ENCODE peak calls at places on chromosomes 6 and 20, in six cellular contexts. M, S, E, T, Z and R are unnamed samples.

GRCh38 chr20:57330998-57331397 is 1.4 kb downstream of the SPO11 start:
- DNase-seq in S (no peak), T (no peak), Z (no peak), E (no peak), M (no peak), R (no peak)

GRCh38 chr20:49786671-49787370 is 25.8 kb upstream of the SLC9A8 start:
- DNase-seq in M (no peak), S (no peak), Z (no peak), T (no peak), E (no peak), R (no peak)

GRCh38 chr20:36861875-36862801 is 13.8 kb upstream of the TLDC2 start:
- DNase-seq in Z (peak; percentile 40), E (no peak), S (peak; percentile 35), M (no peak), T (no peak), R (no peak)

GRCh38 chr20:39800548-39800947 is 838.4 kb downstream of the DHX35 start:
- DNase-seq in M (no peak), S (no peak), Z (no peak), E (no peak), T (no peak), R (no peak)

GRCh38 chr6:39327516-39327915 is 5.0 kb upstream of the KCNK16 start:
- DNase-seq in E (no peak), M (no peak), S (no peak), T (no peak), Z (no peak), R (no peak)

GRCh38 chr20:50277064-50277415 is 86.4 kb downstream of the CEBPB start:
- DNase-seq in M (no peak), S (no peak), T (no peak), E (no peak), Z (no peak), R (no peak)

GRCh38 chr20:1227121-1227582 is 1.3 kb downstream of the RAD21L1 start:
- DNase-seq in E (no peak), M (no peak), T (no peak), Z (no peak), S (no peak), R (no peak)

GRCh38 chr6:133040025-133040838 is 200.9 kb upstream of the EYA4 start:
- DNase-seq in E (no peak), S (peak; percentile 12), Z (no peak), T (no peak), M (no peak), R (no peak)

GRCh38 chr6:86937219-86938079 is at the start of gene HTR1E:
- DNase-seq in Z (peak; percentile 76), S (peak; percentile 81), T (no peak), M (no peak), E (no peak), R (no peak)

GRCh38 chr20:44576297-44576696 is 6.1 kb upstream of the PKIG start:
- DNase-seq in S (no peak), Z (no peak), T (no peak), E (no peak), M (no peak), R (no peak)

GRCh38 chr6:107676002-107676401 is 148.1 kb downstream of the SCML4 start:
- DNase-seq in Z (no peak), M (no peak), T (no peak), E (no peak), S (no peak), R (no peak)

GRCh38 chr6:42963855-42964605 is 3.5 kb downstream of the GNMT start:
- DNase-seq in M (no peak), E (no peak), Z (peak; percentile 43), T (no peak), S (peak; percentile 68), R (no peak)

GRCh38 chr20:4956200-4956810 is 45.0 kb downstream of the SLC23A2 start:
- DNase-seq in M (no peak), S (peak; percentile 66), T (no peak), Z (no peak), E (no peak), R (no peak)

GRCh38 chr6:136510299-136510698 is 39.9 kb downstream of the MAP7 start:
- DNase-seq in M (no peak), Z (no peak), T (no peak), S (no peak), E (no peak), R (no peak)

GRCh38 chr6:156309017-156309416 is 468.2 kb upstream of the ARID1B start:
- DNase-seq in Z (no peak), T (no peak), S (no peak), M (no peak), E (no peak), R (no peak)

GRCh38 chr6:166523782-166524569 is 62.5 kb downstream of the RAMACL start:
- DNase-seq in E (no peak), T (no peak), Z (no peak), S (no peak), M (no peak), R (no peak)

GRCh38 chr6:134882426-134883038 is 67.4 kb downstream of the ALDH8A1 start:
- DNase-seq in Z (peak; percentile 72), T (peak; percentile 13), E (peak; percentile 10), S (peak; percentile 57), M (peak; percentile 16), R (no peak)

GRCh38 chr6:10529231-10529801 is 8.2 kb downstream of the GCNT2 start:
- DNase-seq in M (no peak), E (no peak), Z (no peak), S (no peak), T (no peak), R (no peak)

GRCh38 chr6:137927777-137928218 is 60.7 kb downstream of the TNFAIP3 start:
- DNase-seq in E (peak; percentile 66), Z (no peak), S (no peak), T (peak; percentile 69), M (peak; percentile 68), R (no peak)

GRCh38 chr6:79737172-79737571 is 106.0 kb downstream of the SH3BGRL2 start:
- DNase-seq in T (no peak), Z (peak; percentile 26), S (no peak), E (no peak), M (no peak), R (no peak)

GRCh38 chr20:33719277-33719988 is 677 bp downstream of the PXMP4 start:
- DNase-seq in T (no peak), M (no peak), S (no peak), E (no peak), Z (no peak), R (no peak)

GRCh38 chr20:62293111-62293784 is 9.5 kb upstream of the ADRM1 start:
- DNase-seq in T (no peak), E (no peak), Z (no peak), S (no peak), M (no peak), R (no peak)

GRCh38 chr6:166952122-166952521 is 4.2 kb downstream of the RNASET2 start:
- DNase-seq in Z (no peak), E (no peak), M (no peak), T (no peak), S (no peak), R (no peak)

GRCh38 chr6:111841822-111842221 is 31.4 kb downstream of the FYN start:
- DNase-seq in S (no peak), T (no peak), E (no peak), M (peak; percentile 27), Z (no peak), R (no peak)

GRCh38 chr6:55450007-55450406 is 122.7 kb downstream of the GFRAL start:
- DNase-seq in S (no peak), Z (no peak), E (no peak), T (no peak), M (no peak), R (no peak)

GRCh38 chr6:10369896-10370295 is 45.0 kb downstream of the TFAP2A start:
- DNase-seq in Z (no peak), E (no peak), T (no peak), S (no peak), M (no peak), R (no peak)